ENCODE peak calls at places on chromosomes 4 and X, in eight cellular contexts. Q, A, R, G, W, I, L and C are unnamed samples.

GRCh38 chrX:53235566-53235965 is 10.6 kb upstream of the KDM5C start:
- DNase-seq in Q (no peak), L (no peak), W (no peak), G (no peak), R (no peak), A (no peak), I (no peak), C (no peak)

GRCh38 chr4:76952631-76953587 is 3.4 kb downstream of the SEPTIN11 start:
- DNase-seq in A (no peak), I (no peak), Q (no peak), W (no peak), L (no peak), G (no peak), R (no peak), C (peak)

GRCh38 chr4:114386637-114387233 is 211.9 kb upstream of the UGT8 start:
- DNase-seq in I (no peak), L (peak), R (no peak), G (peak), W (peak), A (no peak), Q (no peak), C (peak)

GRCh38 chr4:62087706-62088105 is 887.6 kb downstream of the ADGRL3 start:
- DNase-seq in A (no peak), L (no peak), W (no peak), I (no peak), R (no peak), G (no peak), Q (no peak), C (no peak)

GRCh38 chr4:132333723-132334045 is 815.4 kb upstream of the PCDH10 start:
- DNase-seq in G (no peak), A (no peak), L (no peak), W (no peak), Q (no peak), I (no peak), R (no peak), C (no peak)

GRCh38 chr4:135325264-135325663 is 1123.7 kb upstream of the PABPC4L start:
- DNase-seq in I (no peak), L (no peak), W (no peak), Q (no peak), A (no peak), G (no peak), R (no peak), C (no peak)

GRCh38 chr4:146119845-146120404 is 55.6 kb upstream of the LSM6 start:
- DNase-seq in A (no peak), W (no peak), R (no peak), I (no peak), Q (no peak), L (no peak), G (no peak), C (no peak)

GRCh38 chr4:7938513-7939376 is 916 bp downstream of the AFAP1 start:
- DNase-seq in R (no peak), G (no peak), W (peak), Q (no peak), A (no peak), L (no peak), I (no peak), C (no peak)

GRCh38 chr4:154078504-154079350 is 289.8 kb upstream of the SFRP2 start:
- DNase-seq in R (no peak), I (no peak), G (no peak), L (no peak), W (no peak), Q (no peak), A (no peak), C (no peak)

GRCh38 chrX:39653656-39654055 is 444.1 kb downstream of the BCOR start:
- DNase-seq in A (no peak), G (no peak), I (peak), R (no peak), Q (no peak), L (no peak), W (peak), C (no peak)

GRCh38 chrX:154378059-154378798 is 866 bp upstream of the EMD start:
- DNase-seq in L (no peak), I (no peak), R (peak), W (peak), Q (no peak), G (no peak), A (no peak), C (no peak)

GRCh38 chrX:18542131-18542530 is 116.7 kb downstream of the CDKL5 start:
- DNase-seq in G (no peak), Q (no peak), R (no peak), I (no peak), A (no peak), W (no peak), L (no peak), C (no peak)

GRCh38 chrX:136768469-136769084 is 12.2 kb downstream of the ARHGEF6 start:
- DNase-seq in Q (no peak), L (peak), G (no peak), A (no peak), I (peak), W (no peak), R (peak), C (peak)

GRCh38 chr4:105990933-105991332 is 95.7 kb downstream of the NPNT start:
- DNase-seq in W (no peak), I (no peak), A (no peak), G (no peak), Q (no peak), R (peak), L (peak), C (no peak)

GRCh38 chrX:332916-333610 is 14.5 kb upstream of the GTPBP6 start:
- DNase-seq in L (no peak), A (no peak), I (no peak), Q (no peak), W (no peak), G (no peak), R (no peak), C (no peak)

GRCh38 chrX:35340451-35340850 is 397.9 kb downstream of the FAM47B start:
- DNase-seq in L (no peak), Q (no peak), A (no peak), W (no peak), G (no peak), I (no peak), R (no peak), C (no peak)

GRCh38 chrX:120697053-120697452 is 67.2 kb upstream of the C1GALT1C1 start:
- DNase-seq in I (no peak), A (no peak), L (no peak), W (no peak), G (peak), R (no peak), Q (no peak), C (no peak)

GRCh38 chr4:113881256-113881655 is 98.2 kb downstream of the ARSJ start:
- DNase-seq in Q (no peak), G (no peak), R (no peak), I (no peak), W (no peak), A (peak), L (no peak), C (no peak)

GRCh38 chr4:129429566-129430339 is 333.8 kb downstream of the C4orf33 start:
- DNase-seq in I (no peak), R (no peak), L (no peak), G (no peak), A (no peak), W (no peak), Q (no peak), C (peak)

GRCh38 chr4:181618896-181619295 is 624.3 kb upstream of the TENM3 start:
- DNase-seq in G (no peak), I (no peak), Q (no peak), L (no peak), R (no peak), A (no peak), W (peak), C (no peak)

GRCh38 chr4:119131160-119131559 is 4.5 kb upstream of the MYOZ2 start:
- DNase-seq in W (no peak), L (no peak), A (no peak), Q (no peak), G (no peak), I (no peak), R (no peak), C (no peak)

GRCh38 chr4:27791640-27792039 is 931.0 kb downstream of the STIM2 start:
- DNase-seq in Q (no peak), R (no peak), W (no peak), I (no peak), L (no peak), A (no peak), G (no peak), C (no peak)

GRCh38 chrX:106300239-106300638 is 132.1 kb downstream of the PWWP3B start:
- DNase-seq in Q (no peak), I (no peak), L (peak), A (no peak), W (no peak), G (no peak), R (no peak), C (no peak)

GRCh38 chrX:64570204-64570603 is 175.0 kb upstream of the MTMR8 start:
- DNase-seq in G (no peak), A (no peak), I (no peak), L (no peak), W (peak), Q (no peak), R (no peak), C (no peak)

GRCh38 chr4:2552806-2553205 is 16.4 kb downstream of the FAM193A start:
- DNase-seq in G (no peak), R (no peak), L (no peak), A (no peak), W (no peak), Q (no peak), I (no peak), C (no peak)

GRCh38 chr4:95141376-95141775 is 383.6 kb downstream of the BMPR1B start:
- DNase-seq in R (no peak), W (no peak), A (no peak), G (no peak), L (no peak), Q (no peak), I (no peak), C (no peak)

GRCh38 chrX:115378471-115378870 is 89.0 kb downstream of the LUZP4 start:
- DNase-seq in G (no peak), A (no peak), W (no peak), L (no peak), Q (no peak), R (no peak), I (no peak), C (no peak)

GRCh38 chr4:34766935-34767859 is 1477.1 kb downstream of the ARAP2 start:
- DNase-seq in R (no peak), I (no peak), Q (no peak), L (no peak), G (no peak), W (no peak), A (no peak), C (no peak)

GRCh38 chr4:48945981-48946380 is 39.4 kb upstream of the OCIAD2 start:
- DNase-seq in Q (no peak), G (no peak), R (no peak), I (no peak), W (no peak), L (no peak), A (no peak), C (no peak)

GRCh38 chrX:9352683-9353430 is 112.0 kb upstream of the TBL1X start:
- DNase-seq in I (no peak), W (no peak), Q (no peak), A (no peak), G (peak), L (no peak), R (peak), C (no peak)

GRCh38 chr4:171588146-171588545 is 225.1 kb upstream of the GALNTL6 start:
- DNase-seq in W (no peak), G (no peak), I (no peak), R (no peak), A (no peak), Q (no peak), L (no peak), C (no peak)

GRCh38 chrX:154542723-154543424 is 3.8 kb downstream of the G6PD start:
- DNase-seq in Q (no peak), R (peak), G (no peak), I (no peak), A (no peak), L (no peak), W (no peak), C (no peak)

GRCh38 chrX:105609530-105609929 is 212.8 kb upstream of the NRK start:
- DNase-seq in Q (no peak), A (no peak), W (no peak), I (no peak), G (no peak), L (no peak), R (no peak), C (no peak)

GRCh38 chrX:12615061-12615460 is 176.2 kb upstream of the PRPS2 start:
- DNase-seq in Q (no peak), L (no peak), I (no peak), G (no peak), A (no peak), R (no peak), W (no peak), C (no peak)
- H3K27ac ChIP-seq in Q (no peak), L (no peak), I (no peak), G (no peak), A (no peak), R (no peak), W (no peak), C (no peak)

GRCh38 chr4:55547461-55547770 is 707 bp upstream of the CLOCK start:
- DNase-seq in R (peak), L (no peak), W (peak), G (no peak), I (no peak), A (no peak), Q (no peak), C (no peak)

GRCh38 chr4:55547918-55548317 is 1.2 kb upstream of the CLOCK start:
- DNase-seq in Q (no peak), L (no peak), W (no peak), A (no peak), R (no peak), I (no peak), G (no peak), C (no peak)

GRCh38 chr4:55546633-55547460 is at the start of gene CLOCK:
- DNase-seq in G (no peak), A (no peak), L (peak), W (peak), R (peak), Q (peak), I (no peak), C (no peak)

GRCh38 chr4:55545133-55545532 is 1.6 kb downstream of the CLOCK start:
- DNase-seq in R (no peak), L (peak), I (no peak), A (no peak), G (no peak), W (peak), Q (no peak), C (no peak)

DNA sequence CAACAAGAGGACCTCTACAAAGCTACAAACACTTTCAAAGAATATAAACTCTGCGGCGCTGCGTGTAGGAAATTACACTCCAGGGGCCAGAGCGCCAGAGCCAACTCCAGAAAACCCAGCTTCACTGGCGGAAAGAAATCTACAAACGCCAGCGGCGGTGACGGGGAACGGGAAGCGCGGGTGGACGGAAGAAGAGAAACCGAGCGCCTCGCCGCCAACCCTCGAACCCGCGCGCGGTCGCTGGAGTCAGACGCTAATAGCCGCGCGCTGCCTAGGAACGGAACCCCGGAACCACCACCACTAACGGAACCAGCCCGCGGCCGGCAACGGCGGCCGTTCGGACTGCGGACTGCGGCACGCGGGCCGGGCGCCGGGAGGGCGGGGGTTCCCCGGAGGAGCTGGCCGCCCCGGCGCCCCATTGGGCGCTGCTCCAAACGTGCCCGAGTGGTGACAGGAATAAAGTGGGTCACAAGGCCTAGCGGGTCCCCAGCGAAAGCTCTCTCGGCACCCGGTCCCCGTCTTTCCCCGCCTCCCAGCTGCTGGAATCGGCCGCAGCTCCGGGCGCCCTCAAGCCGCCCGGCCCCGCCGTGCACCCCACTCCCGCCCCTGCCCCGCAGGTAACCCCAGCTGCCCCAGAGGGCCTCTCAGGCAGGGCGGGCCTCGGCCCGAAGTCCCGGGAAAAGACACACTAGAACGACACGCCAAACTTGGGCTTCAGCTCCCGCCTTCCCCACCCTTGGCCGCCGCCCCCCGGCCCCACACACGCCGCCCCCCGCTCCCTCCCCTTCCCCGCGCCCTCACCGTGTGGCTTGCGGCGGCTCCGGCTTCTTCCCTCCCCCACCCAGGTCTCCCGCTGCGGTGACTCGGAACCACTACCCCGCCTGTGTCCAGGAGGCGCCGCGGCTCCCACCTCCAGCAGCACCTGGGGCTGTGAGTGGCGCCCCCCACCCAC is 752 bp downstream of the CLOCK start:
- DNase-seq in I (no peak), G (no peak), W (peak), A (no peak), L (peak), Q (no peak), R (peak), C (no peak)
- TF ChIP-seq POLR2AphosphoS5 in I (no peak), G (peak), W (peak), A (peak), L (peak), Q (no peak), R (peak), C (no peak)

DNA sequence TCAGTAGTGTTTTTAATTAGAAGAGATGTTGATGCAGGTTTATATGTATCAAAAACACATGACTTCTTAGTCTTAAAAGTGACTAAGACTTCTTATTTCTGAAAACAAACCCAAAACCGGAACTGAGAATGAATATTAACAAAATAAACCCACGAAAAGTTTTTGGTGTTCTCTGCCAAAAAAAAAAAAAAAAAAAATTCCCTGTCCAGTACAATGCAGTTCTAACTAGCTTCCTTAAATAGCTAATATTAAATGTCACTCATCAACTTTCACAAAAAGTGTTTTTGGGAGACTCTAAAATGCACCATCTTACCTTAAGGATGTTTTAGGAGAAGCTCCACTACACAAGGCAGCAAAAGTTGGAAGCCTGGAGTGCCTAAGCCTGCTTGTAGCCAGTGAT is 2.0 kb downstream of the ANKRD37 start:
- DNase-seq in G (no peak), R (no peak), W (no peak), Q (no peak), L (no peak), A (no peak), I (no peak), C (no peak)
- H3K27ac ChIP-seq in G (peak), R (no peak), W (no peak), Q (no peak), L (no peak), A (no peak), I (no peak), C (no peak)

DNA sequence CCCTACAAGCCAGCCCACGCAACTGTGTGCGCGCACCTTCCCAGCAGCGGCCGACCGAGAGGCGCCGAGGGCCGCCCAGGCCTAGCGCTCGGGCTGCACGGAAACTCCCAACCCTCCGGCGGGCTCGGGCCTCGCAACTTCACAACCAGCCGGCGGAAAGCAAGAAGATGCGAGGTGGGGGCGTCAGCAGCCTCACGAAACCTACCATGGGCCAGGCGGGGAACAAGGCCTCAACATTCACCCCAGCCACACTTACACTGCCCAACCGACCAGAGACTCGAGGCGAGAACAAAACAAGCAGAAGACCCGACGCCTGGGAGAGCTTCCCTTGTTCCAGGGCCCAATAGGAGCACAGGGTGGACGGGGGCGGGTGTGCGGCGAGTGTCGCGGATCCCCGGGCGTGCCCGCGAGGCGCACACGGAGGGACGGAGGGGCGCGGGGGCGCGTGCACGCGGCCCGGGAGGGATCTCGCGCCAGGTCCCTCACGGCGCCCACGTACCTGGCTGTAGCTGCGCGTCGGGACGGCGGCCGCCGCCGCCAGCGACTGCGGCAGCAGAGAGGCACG is 636 bp downstream of the GRSF1 start:
- DNase-seq in Q (no peak), I (no peak), R (peak), W (peak), A (no peak), L (no peak), G (no peak), C (no peak)
- TF ChIP-seq POLR2AphosphoS5 in Q (peak), I (peak), R (no peak), W (peak), A (no peak), L (no peak), G (peak), C (no peak)

DNA sequence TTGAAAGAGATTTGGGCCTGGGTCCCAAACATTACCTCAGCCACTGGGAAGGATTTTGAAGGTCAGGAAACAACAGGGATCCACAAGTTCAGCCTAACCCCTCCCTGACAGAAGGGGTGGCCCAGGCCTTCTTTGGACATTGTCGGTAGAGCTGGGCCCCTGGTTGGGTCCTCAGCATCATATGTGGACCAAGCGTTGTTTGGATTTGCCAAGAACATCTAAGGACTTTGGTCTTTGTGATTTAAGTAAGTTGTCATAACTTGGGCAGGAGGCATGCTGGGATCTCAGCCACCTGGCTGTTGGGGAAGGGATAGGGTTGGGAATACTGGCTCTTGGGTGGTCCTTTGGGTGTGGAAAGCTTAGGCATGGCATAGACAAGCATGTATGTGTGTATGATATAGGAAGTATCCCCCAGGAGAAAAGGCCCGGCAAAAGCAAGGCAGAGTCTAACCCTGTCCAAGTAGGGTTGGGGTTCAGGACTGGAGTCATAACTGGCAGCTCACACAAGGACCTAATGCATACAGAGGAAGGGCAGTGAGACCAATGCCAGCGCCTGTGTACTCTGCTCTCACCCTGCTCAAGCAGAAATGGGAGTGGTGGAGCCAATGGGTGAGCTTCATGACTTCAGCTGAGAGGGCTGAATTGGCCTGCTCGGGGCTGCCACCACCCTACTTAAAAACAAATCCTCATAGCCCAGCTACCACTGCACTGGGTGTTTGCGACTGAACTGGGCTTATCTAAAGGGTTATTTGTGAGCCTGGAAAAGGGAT is 102.8 kb downstream of the RTL5 start:
- DNase-seq in W (no peak), I (no peak), Q (peak), R (no peak), L (no peak), A (no peak), G (no peak), C (no peak)
- H3K27ac ChIP-seq in W (no peak), I (no peak), Q (no peak), R (no peak), L (no peak), A (no peak), G (no peak), C (no peak)

GRCh38 chr4:101784957-101785356 is 5.6 kb upstream of the BANK1 start:
- DNase-seq in R (no peak), Q (no peak), A (no peak), L (no peak), G (no peak), I (no peak), W (no peak), C (no peak)

GRCh38 chr4:101780284-101780683 is 10.2 kb upstream of the BANK1 start:
- DNase-seq in Q (no peak), I (no peak), W (no peak), R (no peak), G (no peak), A (no peak), L (no peak), C (no peak)

GRCh38 chr4:101785476-101785875 is 5.1 kb upstream of the BANK1 start:
- DNase-seq in Q (no peak), A (no peak), I (no peak), G (no peak), R (no peak), W (no peak), L (no peak), C (no peak)

GRCh38 chr4:101777431-101777830 is 13.1 kb upstream of the BANK1 start:
- DNase-seq in G (no peak), A (no peak), L (no peak), R (no peak), Q (no peak), W (no peak), I (no peak), C (no peak)

GRCh38 chr4:101782546-101782945 is 8.0 kb upstream of the BANK1 start:
- DNase-seq in Q (no peak), A (no peak), W (no peak), L (no peak), I (no peak), R (no peak), G (no peak), C (no peak)
- TF ChIP-seq POLR2AphosphoS5 in Q (no peak), A (no peak), W (no peak), L (no peak), I (no peak), R (no peak), G (no peak), C (no peak)